ENCODE peak calls at places on chromosomes 3 and 15, in five cellular contexts. Y is body of pancreas, N is cardiac muscle cell, A is MG63, Q is left ventricle myocardium inferior. U is an unnamed sample.

GRCh38 chr3:187368765-187369450 is 723 bp downstream of the RTP4 start:
- DNase-seq in Y (no peak), Q (no peak), N (peak; percentile 7), A (no peak), U (no peak)

GRCh38 chr3:139758654-139759291 is 81.0 kb upstream of the NMNAT3 start:
- DNase-seq in Y (no peak), N (peak; percentile 58), Q (no peak), A (no peak), U (no peak)

GRCh38 chr15:38535451-38536200 is 29.0 kb downstream of the RASGRP1 start:
- DNase-seq in N (no peak), A (peak; percentile 9), Y (no peak), Q (no peak), U (no peak)

GRCh38 chr3:188635258-188636038 is 481.5 kb downstream of the LPP start:
- DNase-seq in Y (no peak), N (peak; percentile 60), A (no peak), Q (no peak), U (no peak)

GRCh38 chr15:71096676-71097075 is 18.6 kb upstream of the THSD4 start:
- DNase-seq in N (no peak), Y (no peak), A (no peak), Q (no peak), U (no peak)

GRCh38 chr3:132444333-132444732 is 27.0 kb downstream of the DNAJC13 start:
- DNase-seq in Q (no peak), N (no peak), A (no peak), Y (no peak), U (no peak)

GRCh38 chr15:42544858-42545629 is 3.5 kb downstream of the LRRC57 start:
- DNase-seq in Q (no peak), Y (no peak), N (no peak), A (no peak), U (no peak)

GRCh38 chr3:143885803-143886427 is 37.6 kb upstream of the SLC9A9 start:
- DNase-seq in Q (no peak), Y (peak; percentile 19), N (peak; percentile 67), A (peak; percentile 14), U (no peak)

GRCh38 chr15:53978248-53978906 is at the start of gene UNC13C:
- DNase-seq in Q (peak; percentile 14), A (peak; percentile 19), Y (peak; percentile 18), N (no peak), U (peak; percentile 34)

GRCh38 chr3:153881201-153881600 is 240.0 kb upstream of the ARHGEF26 start:
- DNase-seq in A (no peak), N (peak; percentile 10), Q (no peak), Y (no peak), U (no peak)

GRCh38 chr15:96035091-96035490 is 295.4 kb upstream of the NR2F2 start:
- DNase-seq in A (no peak), Q (no peak), N (no peak), Y (no peak), U (no peak)

GRCh38 chr3:8784676-8785435 is 15.4 kb upstream of the OXTR start:
- DNase-seq in N (no peak), A (no peak), Y (no peak), Q (no peak), U (no peak)

GRCh38 chr3:80285370-80285769 is 517.6 kb upstream of the ROBO1 start:
- DNase-seq in N (peak; percentile 5), Y (no peak), Q (no peak), A (no peak), U (no peak)

GRCh38 chr3:53749428-53749827 is 96.8 kb downstream of the CHDH start:
- DNase-seq in Y (peak; percentile 0), A (no peak), Q (no peak), N (no peak), U (no peak)

GRCh38 chr15:90617171-90617570 is 87.4 kb downstream of the CRTC3 start:
- DNase-seq in A (no peak), Q (no peak), N (no peak), Y (no peak), U (no peak)

GRCh38 chr3:147924755-147925154 is 515.6 kb downstream of the ZIC1 start:
- DNase-seq in Q (no peak), N (no peak), A (no peak), Y (no peak), U (no peak)

GRCh38 chr3:154849408-154849807 is 230.7 kb upstream of the MME start:
- DNase-seq in N (no peak), A (no peak), Q (no peak), Y (no peak), U (no peak)

GRCh38 chr3:70488131-70488530 is 175.7 kb upstream of the MDFIC2 start:
- DNase-seq in N (no peak), Y (no peak), Q (no peak), A (no peak), U (no peak)

GRCh38 chr3:98602078-98602678 is 8.8 kb upstream of the CPOX start:
- DNase-seq in A (peak; percentile 15), Q (no peak), Y (peak; percentile 51), N (peak; percentile 84), U (no peak)

GRCh38 chr3:170714151-170714550 is 128.3 kb upstream of the SLC7A14 start:
- DNase-seq in Y (no peak), N (peak; percentile 66), A (peak; percentile 24), Q (no peak), U (no peak)

GRCh38 chr15:86799226-86799625 is 719.6 kb downstream of the AGBL1 start:
- DNase-seq in Q (no peak), Y (no peak), A (no peak), N (no peak), U (no peak)

GRCh38 chr3:100089802-100090668 is 24.3 kb downstream of the FILIP1L start:
- DNase-seq in N (peak; percentile 76), Y (no peak), A (peak; percentile 56), Q (no peak), U (no peak)

GRCh38 chr3:188649521-188649920 is 495.6 kb downstream of the LPP start:
- DNase-seq in A (no peak), N (no peak), Q (no peak), Y (no peak), U (no peak)

GRCh38 chr15:70576683-70577082 is 186.7 kb downstream of the UACA start:
- DNase-seq in Q (no peak), Y (no peak), A (no peak), N (no peak), U (no peak)

GRCh38 chr15:80183886-80184285 is 31.1 kb downstream of the FAH start:
- DNase-seq in A (no peak), Q (no peak), Y (no peak), N (no peak), U (peak; percentile 50)

GRCh38 chr3:23830869-23831484 is 25.2 kb downstream of the UBE2E1 start:
- DNase-seq in A (no peak), Q (no peak), N (no peak), Y (no peak), U (no peak)

GRCh38 chr3:98892263-98892662 is 9.2 kb downstream of the DCBLD2 start:
- DNase-seq in A (no peak), N (no peak), Q (no peak), Y (no peak), U (no peak)

GRCh38 chr3:105842943-105843342 is 25.9 kb downstream of the CBLB start:
- DNase-seq in A (peak; percentile 16), N (no peak), Y (no peak), Q (no peak), U (no peak)

GRCh38 chr3:125219261-125219701 is 6.7 kb upstream of the SLC12A8 start:
- DNase-seq in N (no peak), Q (no peak), A (no peak), Y (no peak), U (no peak)

GRCh38 chr3:139937674-139938279 is 2.8 kb downstream of the CLSTN2 start:
- DNase-seq in A (peak; percentile 50), Y (peak; percentile 56), N (peak; percentile 62), Q (peak; percentile 22), U (peak; percentile 53)

GRCh38 chr15:26115229-26115943 is 252.3 kb upstream of the ATP10A start:
- DNase-seq in Q (no peak), A (no peak), N (no peak), Y (no peak), U (no peak)

GRCh38 chr15:74130849-74131617 is 647 bp downstream of the ISLR2 start:
- DNase-seq in N (no peak), Q (no peak), A (no peak), Y (no peak), U (no peak)
- H3K4me3 ChIP-seq in N (no peak overlapping the region), Q (peak overlapping the region; percentile 66), A (no peak overlapping the region), Y (no peak overlapping the region), U (peak overlapping the region; percentile 26)

DNA sequence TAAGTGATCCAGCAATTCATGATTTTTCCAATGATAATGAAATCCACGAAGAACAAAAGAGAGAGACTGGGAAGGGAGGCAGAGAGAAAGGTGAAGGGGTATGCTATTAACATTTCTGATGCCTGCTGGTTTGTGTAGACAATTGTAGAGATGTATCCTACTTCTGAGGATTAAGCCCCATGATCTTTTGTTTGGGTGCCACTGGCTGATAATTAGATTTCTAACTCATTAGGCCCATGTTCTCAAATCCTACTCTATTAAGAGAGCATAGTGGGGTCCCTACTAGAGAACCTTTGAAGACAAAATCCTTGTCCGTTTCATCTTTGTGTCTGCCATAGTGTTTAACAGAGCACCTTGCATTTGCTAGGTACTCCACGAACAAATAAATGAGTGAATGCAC is 2.7 kb upstream of the GNB4 start:
- DNase-seq in Q (no peak), N (no peak), Y (no peak), A (no peak), U (no peak)
- H3K27me3 ChIP-seq in Q (no peaks in the 10 kb centered on the region), N (no peaks in the 10 kb centered on the region), Y (no peaks in the 10 kb centered on the region), A (peaks cover 8% of the 10 kb centered on the region), U (no peaks in the 10 kb centered on the region)

GRCh38 chr3:183590442-183590841 is 34.9 kb upstream of the KLHL6 start:
- DNase-seq in N (no peak), Q (no peak), A (no peak), Y (no peak), U (no peak)
- H3K4me3 ChIP-seq in N (no peak overlapping the region), Q (no peak overlapping the region), A (no peak overlapping the region), Y (no peak overlapping the region), U (no peak overlapping the region)

GRCh38 chr15:69145694-69146492 is 14.5 kb upstream of the GLCE start:
- DNase-seq in A (no peak), Y (no peak), Q (no peak), N (peak; percentile 54), U (no peak)

GRCh38 chr15:69148465-69148864 is 12.0 kb upstream of the GLCE start:
- DNase-seq in Y (no peak), N (no peak), A (no peak), Q (no peak), U (no peak)

GRCh38 chr15:69149163-69149562 is 11.3 kb upstream of the GLCE start:
- DNase-seq in A (no peak), N (no peak), Y (no peak), Q (no peak), U (no peak)

GRCh38 chr15:69145149-69145693 is 15.2 kb upstream of the GLCE start:
- DNase-seq in Q (no peak), A (no peak), N (no peak), Y (no peak), U (no peak)

DNA sequence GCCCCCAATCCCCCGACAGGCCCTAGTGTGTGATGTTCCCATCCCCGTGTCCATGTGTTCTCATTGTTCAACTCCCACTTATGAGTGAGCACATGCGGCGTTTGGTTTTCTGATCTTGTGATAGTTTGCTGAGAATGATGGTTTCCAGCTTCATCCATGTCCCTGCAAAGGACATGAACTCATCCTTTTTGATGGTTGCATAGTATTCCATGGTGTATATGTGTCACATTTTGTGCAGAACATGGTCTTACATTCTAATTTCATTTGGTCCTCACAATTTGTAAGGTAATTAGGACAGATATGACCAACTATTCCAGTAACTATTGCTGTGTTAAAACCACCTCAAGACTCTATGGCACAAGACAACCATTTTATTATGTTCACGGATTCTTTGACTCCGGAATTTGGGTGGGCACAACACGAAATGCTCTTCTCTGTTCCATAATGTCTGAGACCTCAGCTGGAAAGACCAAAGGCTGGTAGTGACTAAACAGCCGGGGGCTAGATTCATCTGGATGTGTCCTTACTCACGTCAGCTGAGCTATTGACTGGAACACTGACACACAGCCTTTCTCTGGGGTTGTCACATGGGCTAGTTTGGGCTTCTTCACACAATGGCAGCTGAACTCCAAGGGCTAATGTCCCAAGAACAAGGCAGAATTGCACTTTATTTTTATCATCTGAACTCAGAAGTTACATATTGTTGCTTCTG is 13.6 kb upstream of the GLCE start:
- DNase-seq in A (no peak), Q (no peak), N (no peak), Y (no peak), U (no peak)
- H3K27me3 ChIP-seq in A (peaks cover 18% of the 10 kb centered on the region), Q (peaks cover 38% of the 10 kb centered on the region), N (no peaks in the 10 kb centered on the region), Y (no peaks in the 10 kb centered on the region), U (no peaks in the 10 kb centered on the region)